ENCODE peak calls at places on chromosome 18, in ten cellular contexts. Z is IMR-90, U is breast epithelium, K is ovary, G is stomach, P is HCT116, N is heart left ventricle, B is transverse colon, S is NB4, E is A549. V is an unnamed sample.
A peak's percentile ranks its signal among the peaks of the same experiment; 100 is the strongest.

GRCh38 chr18:57107141-57107832 is 39.6 kb upstream of the BOD1L2 start:
- DNase-seq in Z (peak; percentile 43), U (no peak), K (no peak), G (no peak), P (no peak), N (no peak), B (no peak), S (peak; percentile 40), E (no peak), V (no peak)

GRCh38 chr18:63979409-63979908 is 9.6 kb downstream of the SERPINB8 start:
- DNase-seq in Z (peak; percentile 70), U (peak; percentile 59), K (peak; percentile 56), G (peak; percentile 51), P (peak; percentile 41), N (peak; percentile 34), B (peak; percentile 47), S (peak; percentile 75), E (peak; percentile 55), V (no peak)

GRCh38 chr18:43893001-43893637 is 615.8 kb upstream of the SYT4 start:
- DNase-seq in Z (peak; percentile 92), U (no peak), K (no peak), G (no peak), P (no peak), N (no peak), B (no peak), S (no peak), E (no peak), V (no peak)

GRCh38 chr18:30280861-30281470 is 761.6 kb downstream of the DSC3 start:
- DNase-seq in Z (peak; percentile 59), U (no peak), K (no peak), G (no peak), P (peak; percentile 34), N (no peak), B (no peak), S (peak; percentile 53), E (peak; percentile 31), V (no peak)

GRCh38 chr18:32093106-32093511 is 1.4 kb downstream of the RNF138 start:
- DNase-seq in Z (peak; percentile 58), U (peak; percentile 26), K (peak; percentile 49), G (peak; percentile 59), P (no peak), N (peak; percentile 33), B (peak; percentile 61), S (peak; percentile 65), E (peak; percentile 18), V (peak; percentile 36)

GRCh38 chr18:34710430-34711386 is 610 bp downstream of the DTNA start:
- DNase-seq in Z (peak; percentile 66), U (no peak), K (peak; percentile 39), G (no peak), P (no peak), N (no peak), B (no peak), S (peak; percentile 18), E (no peak), V (no peak)

GRCh38 chr18:58362027-58362575 is 266.8 kb downstream of the ALPK2 start:
- DNase-seq in Z (peak; percentile 97), U (no peak), K (peak; percentile 66), G (no peak), P (no peak), N (no peak), B (no peak), S (no peak), E (peak; percentile 83), V (no peak)

GRCh38 chr18:27954226-27954625 is 222.7 kb downstream of the CDH2 start:
- DNase-seq in Z (peak; percentile 89), U (no peak), K (no peak), G (no peak), P (no peak), N (no peak), B (no peak), S (peak; percentile 0), E (no peak), V (no peak)

GRCh38 chr18:12038082-12038660 is 55.5 kb upstream of the ANKRD62 start:
- DNase-seq in Z (no peak), U (peak; percentile 50), K (peak; percentile 24), G (peak; percentile 40), P (no peak), N (no peak), B (peak; percentile 26), S (no peak), E (no peak), V (peak; percentile 49)

GRCh38 chr18:5527603-5528002 is 16.2 kb downstream of the EPB41L3 start:
- DNase-seq in Z (peak; percentile 86), U (no peak), K (peak; percentile 29), G (no peak), P (no peak), N (no peak), B (peak; percentile 14), S (no peak), E (no peak), V (no peak)

GRCh38 chr18:424071-424868 is 76.2 kb downstream of the COLEC12 start:
- DNase-seq in Z (no peak), U (no peak), K (no peak), G (no peak), P (no peak), N (no peak), B (no peak), S (no peak), E (no peak), V (no peak)

GRCh38 chr18:13558132-13558531 is 168.2 kb downstream of the FAM210A start:
- DNase-seq in Z (peak; percentile 11), U (no peak), K (no peak), G (no peak), P (peak; percentile 31), N (peak; percentile 45), B (no peak), S (peak; percentile 79), E (peak; percentile 36), V (peak; percentile 85)

GRCh38 chr18:79950440-79951341 is 762 bp downstream of the SLC66A2 start:
- DNase-seq in Z (peak; percentile 12), U (no peak), K (peak; percentile 31), G (peak; percentile 50), P (no peak), N (no peak), B (peak; percentile 59), S (peak; percentile 61), E (no peak), V (peak; percentile 91)
- TF ChIP-seq POLR2A in Z (no peak), U (no peak), K (no peak), G (no peak), P (no peak), N (no peak), B (peak; percentile 55), S (no peak), E (no peak), V (no peak)

DNA sequence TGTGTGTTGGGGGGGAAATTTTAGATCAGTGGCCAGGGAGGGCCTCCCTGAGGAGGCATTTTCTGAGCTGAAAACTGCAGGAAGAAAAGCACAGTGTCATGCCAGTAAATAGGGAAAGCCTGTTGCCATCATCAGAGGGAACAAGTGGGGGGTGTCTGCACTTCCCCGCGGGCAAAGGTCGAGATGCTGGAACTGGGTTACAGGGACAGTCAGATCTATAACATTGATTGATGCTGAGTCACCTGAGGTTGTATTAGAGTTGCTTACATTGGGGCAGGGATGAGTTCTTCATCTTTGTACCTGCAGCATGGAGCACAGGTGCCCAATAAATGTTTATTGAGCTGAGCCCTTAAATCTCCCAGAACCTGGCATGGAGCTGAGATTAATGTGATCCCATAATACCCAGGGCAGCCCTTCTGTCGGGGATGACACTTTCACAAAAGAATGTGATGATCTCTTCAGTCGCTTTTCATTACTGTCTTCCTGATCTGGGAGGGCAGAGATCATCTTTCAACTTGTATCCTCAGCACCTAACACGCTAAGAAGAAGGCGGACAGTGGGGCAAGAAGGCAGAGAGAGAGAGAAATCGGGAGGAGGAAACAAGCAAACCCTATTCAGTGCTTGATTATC is 5.9 kb upstream of the RNF152 start:
- DNase-seq in Z (no peak), U (no peak), K (no peak), G (no peak), P (no peak), N (no peak), B (peak; percentile 74), S (no peak), E (no peak), V (no peak)
- TF ChIP-seq POLR2A in Z (no peak), U (no peak), K (no peak), G (no peak), P (no peak), N (no peak), B (no peak), S (no peak), E (no peak), V (no peak)

GRCh38 chr18:74994502-74995403 is 214.2 kb downstream of the PTGR3 start:
- DNase-seq in Z (peak; percentile 11), U (no peak), K (no peak), G (no peak), P (no peak), N (no peak), B (peak; percentile 38), S (peak; percentile 79), E (no peak), V (no peak)
- TF ChIP-seq POLR2A in Z (no peak), U (no peak), K (no peak), G (no peak), P (no peak), N (no peak), B (no peak), S (no peak), E (no peak), V (no peak)

DNA sequence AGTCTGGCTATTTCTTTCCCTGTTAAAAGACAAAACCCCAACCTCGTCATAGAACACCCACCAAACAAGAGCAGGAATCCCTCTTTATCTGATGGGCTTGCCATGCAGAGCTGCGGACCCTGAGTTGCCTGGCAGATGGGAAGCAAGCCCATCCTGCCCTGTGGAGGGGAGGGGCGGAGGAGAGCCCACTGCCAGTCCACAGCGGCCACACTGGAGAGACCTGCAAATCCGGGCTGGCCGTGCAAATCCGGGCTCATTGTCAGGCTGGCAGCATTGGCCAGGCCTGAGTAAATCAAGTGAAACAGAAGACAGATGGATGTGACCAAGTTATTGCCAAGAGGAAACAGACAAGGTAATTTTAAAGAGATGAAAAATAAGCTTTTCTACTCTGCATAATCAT is 22.0 kb downstream of the MYL12B start:
- DNase-seq in Z (no peak), U (no peak), K (no peak), G (no peak), P (no peak), N (no peak), B (no peak), S (no peak), E (no peak), V (no peak)
- TF ChIP-seq POLR2A in Z (no peak), U (no peak), K (no peak), G (no peak), P (no peak), N (no peak), B (no peak), S (no peak), E (no peak), V (no peak)

GRCh38 chr18:55589625-55590291 is 1.8 kb upstream of the TCF4 start:
- DNase-seq in Z (peak; percentile 96), U (peak; percentile 88), K (peak; percentile 97), G (peak; percentile 81), P (no peak), N (peak; percentile 97), B (peak; percentile 92), S (peak; percentile 85), E (peak; percentile 93), V (peak; percentile 99)
- TF ChIP-seq POLR2A in Z (peak; percentile 88), U (peak; percentile 10), K (peak; percentile 42), G (no peak), P (no peak), N (peak; percentile 57), B (peak; percentile 46), S (no peak), E (peak; percentile 89), V (peak; percentile 12)

V was measured in lower leg skin.